ENCODE peak calls at places on chromosome 16, in six cellular contexts. Q is psoas muscle, X is heart left ventricle, E is osteoblast, L is BJ, W is SJCRH30. R is an unnamed sample. For H3K36me3 and H3K27me3, the result is how much of the 10 kb centered on the place peaks cover.

GRCh38 chr16:72241930-72242329 is 70.0 kb upstream of the PMFBP1 start:
- DNase-seq in Q (no peak), X (no peak), E (no peak), L (peak), W (peak), R (peak)

GRCh38 chr16:86082400-86083030 is 183.6 kb downstream of the IRF8 start:
- DNase-seq in Q (no peak), X (no peak), E (no peak), L (no peak), W (no peak), R (no peak)

GRCh38 chr16:75294773-75295172 is 43.3 kb upstream of the BCAR1 start:
- DNase-seq in Q (no peak), X (no peak), E (no peak), L (no peak), W (no peak), R (no peak)

GRCh38 chr16:29729116-29729521 is 16.7 kb downstream of the C16orf54 start:
- DNase-seq in Q (no peak), X (no peak), E (peak), L (no peak), W (peak), R (peak)

GRCh38 chr16:49460786-49461470 is 87.3 kb downstream of the C16orf78 start:
- DNase-seq in Q (no peak), X (no peak), E (no peak), L (no peak), W (no peak), R (no peak)

GRCh38 chr16:81005644-81006471 is 827 bp downstream of the CMC2 start:
- DNase-seq in Q (no peak), X (no peak), E (no peak), L (no peak), W (no peak), R (no peak)

GRCh38 chr16:3573146-3573815 is 3.9 kb downstream of the NLRC3 start:
- DNase-seq in Q (no peak), X (no peak), E (no peak), L (no peak), W (no peak), R (no peak)

GRCh38 chr16:87823146-87823929 is 46.0 kb downstream of the SLC7A5 start:
- DNase-seq in Q (no peak), X (no peak), E (peak), L (no peak), W (no peak), R (no peak)

GRCh38 chr16:85555549-85556455 is 57.3 kb upstream of the GSE1 start:
- DNase-seq in Q (peak), X (peak), E (peak), L (no peak), W (no peak), R (no peak)

GRCh38 chr16:88524274-88524972 is 45.8 kb upstream of the ZC3H18 start:
- DNase-seq in Q (peak), X (no peak), E (no peak), L (no peak), W (no peak), R (no peak)

GRCh38 chr16:89084411-89084810 is 9.2 kb upstream of the ACSF3 start:
- DNase-seq in Q (no peak), X (no peak), E (no peak), L (no peak), W (no peak), R (no peak)

GRCh38 chr16:89114159-89114981 is 20.7 kb downstream of the ACSF3 start:
- DNase-seq in Q (peak), X (no peak), E (peak), L (no peak), W (no peak), R (peak)

GRCh38 chr16:46696957-46697356 is 7.5 kb downstream of the ORC6 start:
- DNase-seq in Q (no peak), X (no peak), E (no peak), L (no peak), W (no peak), R (no peak)

GRCh38 chr16:30541502-30542329 is 7.1 kb upstream of the ZNF747 start:
- DNase-seq in Q (no peak), X (no peak), E (peak), L (no peak), W (peak), R (no peak)

GRCh38 chr16:85574672-85575475 is 38.2 kb upstream of the GSE1 start:
- DNase-seq in Q (no peak), X (no peak), E (no peak), L (no peak), W (peak), R (peak)

GRCh38 chr16:10579575-10579964 is 828 bp downstream of the EMP2 start:
- DNase-seq in Q (no peak), X (no peak), E (no peak), L (no peak), W (no peak), R (no peak)

GRCh38 chr16:53094013-53094630 is 39.3 kb downstream of the CHD9 start:
- DNase-seq in Q (peak), X (peak), E (no peak), L (no peak), W (peak), R (no peak)

GRCh38 chr16:67241008-67241900 is 6.0 kb downstream of the FHOD1 start:
- DNase-seq in Q (peak), X (peak), E (peak), L (peak), W (peak), R (peak)

GRCh38 chr16:27437946-27438345 is 36.0 kb downstream of the IL21R start:
- DNase-seq in Q (no peak), X (no peak), E (peak), L (no peak), W (no peak), R (no peak)

GRCh38 chr16:1141716-1142115 is 11.2 kb upstream of the CACNA1H start:
- DNase-seq in Q (no peak), X (no peak), E (no peak), L (no peak), W (no peak), R (no peak)

GRCh38 chr16:48536600-48537200 is 73.3 kb downstream of the N4BP1 start:
- DNase-seq in Q (no peak), X (peak), E (peak), L (no peak), W (no peak), R (peak)

GRCh38 chr16:5024632-5025031 is 9.1 kb downstream of the NAGPA start:
- DNase-seq in Q (no peak), X (no peak), E (peak), L (no peak), W (peak), R (peak)

GRCh38 chr16:47480410-47480809 is 19.3 kb downstream of the PHKB start:
- DNase-seq in Q (no peak), X (no peak), E (no peak), L (no peak), W (no peak), R (no peak)

GRCh38 chr16:49830873-49831272 is 25.0 kb downstream of the ZNF423 start:
- DNase-seq in Q (no peak), X (no peak), E (no peak), L (no peak), W (no peak), R (no peak)

GRCh38 chr16:31250782-31251384 is 8.9 kb upstream of the ITGAM start:
- DNase-seq in Q (no peak), X (no peak), E (peak), L (no peak), W (no peak), R (no peak)

GRCh38 chr16:67245189-67245585 is 2.1 kb downstream of the FHOD1 start:
- DNase-seq in Q (peak), X (no peak), E (peak), L (no peak), W (no peak), R (no peak)

GRCh38 chr16:2969545-2970521 is 685 bp downstream of the PAQR4 start:
- DNase-seq in Q (peak), X (peak), E (peak), L (no peak), W (peak), R (peak)

GRCh38 chr16:54932737-54933254 is 2.1 kb downstream of the IRX5 start:
- DNase-seq in Q (no peak), X (no peak), E (peak), L (no peak), W (no peak), R (peak)
- H3K36me3 ChIP-seq in Q (under half), X (under half), E (under half), L (under half), W (under half), R (under half)

DNA sequence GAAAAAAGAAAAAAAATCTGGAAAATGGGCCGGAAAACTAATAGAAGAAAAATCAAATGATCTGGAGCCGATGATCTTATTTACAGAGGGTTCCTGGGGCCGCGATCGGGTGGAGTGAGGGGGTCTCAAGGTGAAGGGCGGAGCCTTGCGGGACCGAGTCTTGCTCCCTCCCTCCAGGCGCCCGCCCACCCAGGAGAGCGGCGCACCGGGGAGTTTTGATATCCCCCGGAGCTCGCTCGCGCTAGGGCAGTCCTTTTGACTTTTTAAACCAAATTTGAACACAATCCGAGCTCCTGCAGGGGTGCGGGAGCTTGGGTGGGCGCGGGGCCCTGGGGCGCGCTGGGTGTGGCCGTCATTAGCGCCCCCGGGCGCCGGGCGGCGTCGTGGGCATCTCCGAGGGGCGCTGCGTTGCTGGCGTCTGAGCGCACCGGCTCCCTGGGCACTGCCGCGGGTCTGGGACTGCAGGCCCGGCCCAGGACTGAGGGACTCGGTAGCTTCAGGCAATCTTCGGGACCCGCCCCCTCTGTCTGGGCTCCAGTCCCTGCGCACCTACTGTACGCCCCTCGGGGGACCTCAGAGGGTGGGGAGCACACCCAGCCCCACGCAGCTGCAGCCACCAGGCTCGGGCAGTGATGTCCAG is 10.9 kb downstream of the MAF start:
- DNase-seq in Q (peak), X (peak), E (peak), L (no peak), W (no peak), R (peak)
- H3K4me3 ChIP-seq in Q (peak), X (peak), E (peak), L (peak), W (no peak), R (peak)

DNA sequence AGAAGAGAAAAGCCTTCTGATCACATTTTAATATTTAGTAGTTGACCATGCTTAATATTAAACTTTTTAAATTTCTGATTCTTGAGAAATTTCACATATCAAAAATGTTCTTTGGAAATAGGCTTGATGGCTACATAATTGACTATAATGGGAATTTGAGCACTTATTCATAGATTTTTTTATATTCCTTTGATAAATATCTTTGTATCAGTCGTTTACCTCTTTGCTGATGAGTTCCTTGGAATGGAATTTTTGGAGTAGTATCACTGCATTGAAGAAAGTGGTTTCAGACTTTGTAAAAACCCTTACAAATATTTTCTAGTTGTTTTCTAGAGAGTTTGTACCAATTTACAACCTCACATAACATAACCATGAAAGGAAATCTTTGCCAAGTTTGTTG is 14.7 kb downstream of the DNAAF1 start:
- DNase-seq in Q (no peak), X (no peak), E (peak), L (no peak), W (no peak), R (no peak)
- H3K27me3 ChIP-seq in Q (under half), X (under half), E (under half), L (under half), W (under half), R (under half)

GRCh38 chr16:23400387-23400930 is 52.5 kb downstream of the COG7 start:
- DNase-seq in Q (no peak), X (no peak), E (no peak), L (no peak), W (peak), R (no peak)
- H3K36me3 ChIP-seq in Q (half or more), X (under half), E (half or more), L (under half), W (under half), R (under half)

GRCh38 chr16:12178251-12178990 is 201.9 kb downstream of the SNX29 start:
- DNase-seq in Q (peak), X (peak), E (no peak), L (no peak), W (peak), R (peak)
- H3K4me3 ChIP-seq in Q (no peak), X (no peak), E (no peak), L (no peak), W (no peak), R (no peak)

DNA sequence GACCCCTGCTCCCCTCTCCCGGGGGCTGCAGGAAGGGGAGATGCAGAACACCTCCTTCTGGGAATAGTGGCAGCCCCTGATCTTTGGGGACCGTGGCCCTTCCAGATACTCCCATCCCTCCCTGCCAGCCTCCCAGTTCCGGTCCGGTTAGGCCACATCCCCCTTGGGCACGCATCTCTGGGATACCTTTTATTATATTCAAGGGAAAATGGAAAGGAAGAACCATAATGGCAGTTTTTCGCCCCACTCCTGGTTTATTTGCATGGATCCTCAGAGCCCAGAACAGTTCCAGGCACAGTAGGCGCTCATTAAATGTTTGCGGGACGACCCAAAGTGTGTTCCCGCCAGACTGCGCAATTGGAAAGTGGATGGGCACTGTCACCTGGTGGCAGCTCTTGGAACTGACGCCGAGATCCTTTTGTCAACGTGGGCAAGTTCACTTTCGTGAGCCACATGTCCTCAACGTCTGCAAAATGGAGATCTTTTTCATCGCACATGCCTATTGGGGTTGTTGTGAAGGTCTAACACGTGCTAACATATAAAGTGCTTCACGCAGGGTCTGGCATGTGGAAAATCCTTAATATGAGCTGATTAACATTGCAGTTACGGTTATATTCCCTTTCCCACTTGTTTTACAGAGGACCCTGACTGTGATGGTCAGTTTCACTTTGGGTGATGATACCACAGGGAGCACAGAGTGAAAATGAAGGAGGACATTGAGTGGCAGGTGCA is 1.6 kb upstream of the GPRC5B start:
- DNase-seq in Q (peak), X (peak), E (peak), L (no peak), W (peak), R (peak)
- H3K27me3 ChIP-seq in Q (under half), X (under half), E (under half), L (under half), W (under half), R (under half)